ENCODE peak calls at places on chromosomes 4 and X, in ten cellular contexts. W, K, L, N, E, V, M, R, B and C are unnamed samples.

GRCh38 chrX:131789664-131790063 is 233.4 kb upstream of the STK26 start:
- DNase-seq in V (no peak), W (no peak), K (no peak), R (no peak), M (no peak), E (no peak), L (no peak), B (no peak), N (no peak), C (no peak)

GRCh38 chrX:107676559-107677378 is 48.5 kb downstream of the PRPS1 start:
- DNase-seq in M (peak), V (no peak), K (peak), E (peak), W (peak), N (peak), B (peak), L (peak), R (peak), C (peak)

GRCh38 chr4:183177001-183177400 is 77.9 kb downstream of the WWC2 start:
- DNase-seq in E (no peak), K (no peak), W (peak), R (no peak), V (no peak), B (no peak), L (no peak), N (no peak), M (no peak), C (no peak)

GRCh38 chrX:16771483-16772398 is 14.5 kb upstream of the TXLNG start:
- DNase-seq in M (no peak), B (no peak), K (no peak), N (peak), W (peak), E (peak), V (no peak), R (no peak), L (no peak), C (no peak)

GRCh38 chrX:42490111-42490510 is 287.9 kb downstream of the PPP1R2C start:
- DNase-seq in M (no peak), N (no peak), K (no peak), R (no peak), V (no peak), B (no peak), W (no peak), E (no peak), L (no peak), C (no peak)

GRCh38 chr4:7813674-7814073 is 126.0 kb downstream of the AFAP1 start:
- DNase-seq in E (peak), K (no peak), R (no peak), L (no peak), N (peak), V (no peak), W (peak), B (peak), M (no peak), C (no peak)

GRCh38 chrX:38220936-38221386 is 290 bp upstream of the SRPX start:
- DNase-seq in K (no peak), W (no peak), M (no peak), L (no peak), N (no peak), R (no peak), B (no peak), V (no peak), E (peak), C (no peak)

GRCh38 chrX:24294619-24295018 is 19.2 kb downstream of the SUPT20HL2 start:
- DNase-seq in K (peak), R (no peak), M (no peak), W (peak), N (peak), B (no peak), L (no peak), V (no peak), E (peak), C (no peak)

GRCh38 chr4:101199507-101200285 is 147.6 kb downstream of the PPP3CA start:
- DNase-seq in E (peak), N (peak), W (peak), V (no peak), B (no peak), M (no peak), R (no peak), K (no peak), L (no peak), C (no peak)

GRCh38 chrX:23386260-23386659 is 51.6 kb downstream of the PTCHD1 start:
- DNase-seq in K (no peak), M (no peak), E (no peak), N (no peak), B (no peak), W (no peak), V (no peak), L (no peak), R (no peak), C (no peak)

GRCh38 chrX:143869018-143869417 is 14.9 kb upstream of the UBE2NL start:
- DNase-seq in M (no peak), K (no peak), N (no peak), B (no peak), E (no peak), W (no peak), R (no peak), V (no peak), L (no peak), C (no peak)

GRCh38 chr4:159353422-159354116 is 250.7 kb downstream of the RAPGEF2 start:
- DNase-seq in R (no peak), K (no peak), E (no peak), W (no peak), B (no peak), N (no peak), L (no peak), M (no peak), V (no peak), C (no peak)

GRCh38 chr4:6856391-6856790 is 53.2 kb upstream of the TBC1D14 start:
- DNase-seq in N (no peak), W (no peak), V (no peak), K (no peak), R (no peak), L (no peak), E (peak), M (no peak), B (no peak), C (no peak)

GRCh38 chr4:57219389-57219890 is 109.3 kb upstream of the IGFBP7 start:
- DNase-seq in V (no peak), M (no peak), L (no peak), W (no peak), E (no peak), N (no peak), R (no peak), B (no peak), K (no peak), C (no peak)

GRCh38 chr4:180292339-180292738 is 1950.9 kb upstream of the TENM3 start:
- DNase-seq in V (no peak), M (no peak), B (no peak), L (no peak), W (no peak), K (no peak), E (no peak), R (no peak), N (no peak), C (no peak)

GRCh38 chr4:47498899-47499298 is 13.8 kb downstream of the ATP10D start:
- DNase-seq in V (no peak), R (no peak), E (no peak), M (no peak), B (no peak), K (no peak), W (no peak), N (no peak), L (no peak), C (no peak)

GRCh38 chr4:54877006-54877405 is 219.2 kb downstream of the KIT start:
- DNase-seq in E (peak), W (peak), V (no peak), R (no peak), L (no peak), B (no peak), K (no peak), M (no peak), N (peak), C (no peak)

GRCh38 chrX:43813898-43814297 is 68.4 kb downstream of the MAOB start:
- DNase-seq in V (no peak), K (no peak), W (peak), B (no peak), L (no peak), M (no peak), E (peak), R (no peak), N (peak), C (no peak)